ENCODE peak calls at places on chromosome 1, in five cellular contexts. One of them, this sample, is unnamed.

GRCh38 chr1:221695346-221695745 is 46.5 kb downstream of the DUSP10 start:
- DNase-seq in ELR: no peak
- DNase-seq in T-helper 1 cell: no peak
- DNase-seq in stimulated activated CD8-positive, alpha-beta memory T cell treated with anti-CD3 and anti-CD28 coated beads, Interleukin-15, amount 100 ng/mL, for 4 hours: no peak
- DNase-seq in iPS DF 6.9: no peak
- DNase-seq in this sample: no peak

GRCh38 chr1:15849775-15850449 is 2.4 kb downstream of the SPEN start:
- DNase-seq in iPS DF 6.9: no peak
- DNase-seq in stimulated activated CD8-positive, alpha-beta memory T cell treated with anti-CD3 and anti-CD28 coated beads, Interleukin-15, amount 100 ng/mL, for 4 hours: no peak
- DNase-seq in T-helper 1 cell: peak
- DNase-seq in ELR: peak
- DNase-seq in this sample: no peak

GRCh38 chr1:25641931-25642611 is 25.5 kb downstream of the MAN1C1 start:
- DNase-seq in T-helper 1 cell: no peak
- DNase-seq in iPS DF 6.9: no peak
- DNase-seq in stimulated activated CD8-positive, alpha-beta memory T cell treated with anti-CD3 and anti-CD28 coated beads, Interleukin-15, amount 100 ng/mL, for 4 hours: no peak
- DNase-seq in ELR: no peak
- DNase-seq in this sample: no peak

GRCh38 chr1:59605761-59606160 is 209.0 kb upstream of the HOOK1 start:
- DNase-seq in iPS DF 6.9: no peak
- DNase-seq in ELR: peak
- DNase-seq in stimulated activated CD8-positive, alpha-beta memory T cell treated with anti-CD3 and anti-CD28 coated beads, Interleukin-15, amount 100 ng/mL, for 4 hours: no peak
- DNase-seq in T-helper 1 cell: no peak
- DNase-seq in this sample: no peak

GRCh38 chr1:38123356-38123755 is 76.8 kb upstream of the POU3F1 start:
- DNase-seq in ELR: peak
- DNase-seq in iPS DF 6.9: no peak
- DNase-seq in stimulated activated CD8-positive, alpha-beta memory T cell treated with anti-CD3 and anti-CD28 coated beads, Interleukin-15, amount 100 ng/mL, for 4 hours: no peak
- DNase-seq in T-helper 1 cell: no peak
- DNase-seq in this sample: no peak

GRCh38 chr1:234955107-234955731 is 173.4 kb downstream of the TOMM20 start:
- DNase-seq in stimulated activated CD8-positive, alpha-beta memory T cell treated with anti-CD3 and anti-CD28 coated beads, Interleukin-15, amount 100 ng/mL, for 4 hours: no peak
- DNase-seq in T-helper 1 cell: no peak
- DNase-seq in ELR: no peak
- DNase-seq in iPS DF 6.9: no peak
- DNase-seq in this sample: no peak

GRCh38 chr1:8055973-8056372 is 29.9 kb upstream of the ERRFI1 start:
- DNase-seq in iPS DF 6.9: no peak
- DNase-seq in stimulated activated CD8-positive, alpha-beta memory T cell treated with anti-CD3 and anti-CD28 coated beads, Interleukin-15, amount 100 ng/mL, for 4 hours: no peak
- DNase-seq in T-helper 1 cell: no peak
- DNase-seq in ELR: peak
- DNase-seq in this sample: no peak

GRCh38 chr1:216140650-216141547 is 282.3 kb downstream of the USH2A start:
- DNase-seq in T-helper 1 cell: no peak
- DNase-seq in stimulated activated CD8-positive, alpha-beta memory T cell treated with anti-CD3 and anti-CD28 coated beads, Interleukin-15, amount 100 ng/mL, for 4 hours: no peak
- DNase-seq in ELR: no peak
- DNase-seq in iPS DF 6.9: no peak
- DNase-seq in this sample: no peak

GRCh38 chr1:224539971-224540370 is 76.1 kb upstream of the CNIH3 start:
- DNase-seq in T-helper 1 cell: no peak
- DNase-seq in stimulated activated CD8-positive, alpha-beta memory T cell treated with anti-CD3 and anti-CD28 coated beads, Interleukin-15, amount 100 ng/mL, for 4 hours: no peak
- DNase-seq in ELR: no peak
- DNase-seq in iPS DF 6.9: no peak
- DNase-seq in this sample: no peak